ENCODE peak calls at places on chromosome 4, in five cellular contexts. Y is Caco-2, Q is PC-3, L is A549, B is Peyer's patch. G is an unnamed sample.

GRCh38 chr4:25007608-25008007 is 23.1 kb downstream of the LGI2 start:
- DNase-seq in Y (no peak), Q (no peak), L (no peak), B (no peak), G (no peak)

GRCh38 chr4:39032218-39033085 is at the start of gene TMEM156:
- DNase-seq in Y (no peak), Q (peak), L (no peak), B (no peak), G (peak)

GRCh38 chr4:127012549-127012948 is 620.2 kb upstream of the INTU start:
- DNase-seq in Y (no peak), Q (peak), L (no peak), B (no peak), G (peak)

GRCh38 chr4:122798101-122798500 is 28.5 kb upstream of the FGF2 start:
- DNase-seq in Y (peak), Q (no peak), L (peak), B (no peak), G (peak)

GRCh38 chr4:112473985-112474384 is 42.0 kb downstream of the NEUROG2 start:
- DNase-seq in Y (no peak), Q (no peak), L (no peak), B (no peak), G (no peak)

GRCh38 chr4:41454393-41454792 is 83.6 kb upstream of the LIMCH1 start:
- DNase-seq in Y (no peak), Q (no peak), L (no peak), B (no peak), G (peak)

GRCh38 chr4:41178372-41179085 is 35.8 kb downstream of the APBB2 start:
- DNase-seq in Y (no peak), Q (peak), L (no peak), B (no peak), G (peak)

GRCh38 chr4:72375050-72375736 is 193.8 kb downstream of the ADAMTS3 start:
- DNase-seq in Y (no peak), Q (peak), L (no peak), B (no peak), G (peak)

GRCh38 chr4:25523405-25523804 is 132.2 kb upstream of the SLC34A2 start:
- DNase-seq in Y (no peak), Q (peak), L (no peak), B (no peak), G (peak)

GRCh38 chr4:89762311-89762710 is 74.7 kb downstream of the SNCA start:
- DNase-seq in Y (no peak), Q (no peak), L (no peak), B (no peak), G (no peak)

GRCh38 chr4:55359397-55359916 is 13.4 kb downstream of the SRD5A3 start:
- DNase-seq in Y (no peak), Q (no peak), L (no peak), B (no peak), G (peak)

GRCh38 chr4:6761540-6762243 is 20.8 kb upstream of the KIAA0232 start:
- DNase-seq in Y (no peak), Q (no peak), L (no peak), B (peak), G (no peak)

GRCh38 chr4:157806176-157806575 is 366.6 kb downstream of the GASK1B start:
- DNase-seq in Y (no peak), Q (no peak), L (no peak), B (no peak), G (no peak)

GRCh38 chr4:157803441-157804168 is 369.2 kb downstream of the GASK1B start:
- DNase-seq in Y (no peak), Q (no peak), L (no peak), B (no peak), G (no peak)

GRCh38 chr4:157808796-157809408 is 363.9 kb downstream of the GASK1B start:
- DNase-seq in Y (no peak), Q (no peak), L (no peak), B (no peak), G (no peak)

GRCh38 chr4:157804169-157804543 is 368.7 kb downstream of the GASK1B start:
- DNase-seq in Y (peak), Q (no peak), L (no peak), B (no peak), G (no peak)

GRCh38 chr4:157804986-157805385 is 367.8 kb downstream of the GASK1B start:
- DNase-seq in Y (peak), Q (peak), L (no peak), B (no peak), G (peak)
- TF ChIP-seq CTCF in Y (peak), Q (peak), L (no peak), B (no peak), G (no peak)

GRCh38 chr4:165058676-165059075 is 5.0 kb downstream of the TRIM75 start:
- DNase-seq in Y (no peak), Q (no peak), L (no peak), B (no peak), G (no peak)

GRCh38 chr4:165055601-165056000 is 1.9 kb downstream of the TRIM75 start:
- DNase-seq in Y (no peak), Q (no peak), L (no peak), B (no peak), G (no peak)

GRCh38 chr4:165060938-165061337 is 7.3 kb downstream of the TRIM75 start:
- DNase-seq in Y (no peak), Q (peak), L (no peak), B (no peak), G (peak)
- TF ChIP-seq CTCF in Y (peak), Q (peak), L (no peak), B (no peak), G (no peak)

DNA sequence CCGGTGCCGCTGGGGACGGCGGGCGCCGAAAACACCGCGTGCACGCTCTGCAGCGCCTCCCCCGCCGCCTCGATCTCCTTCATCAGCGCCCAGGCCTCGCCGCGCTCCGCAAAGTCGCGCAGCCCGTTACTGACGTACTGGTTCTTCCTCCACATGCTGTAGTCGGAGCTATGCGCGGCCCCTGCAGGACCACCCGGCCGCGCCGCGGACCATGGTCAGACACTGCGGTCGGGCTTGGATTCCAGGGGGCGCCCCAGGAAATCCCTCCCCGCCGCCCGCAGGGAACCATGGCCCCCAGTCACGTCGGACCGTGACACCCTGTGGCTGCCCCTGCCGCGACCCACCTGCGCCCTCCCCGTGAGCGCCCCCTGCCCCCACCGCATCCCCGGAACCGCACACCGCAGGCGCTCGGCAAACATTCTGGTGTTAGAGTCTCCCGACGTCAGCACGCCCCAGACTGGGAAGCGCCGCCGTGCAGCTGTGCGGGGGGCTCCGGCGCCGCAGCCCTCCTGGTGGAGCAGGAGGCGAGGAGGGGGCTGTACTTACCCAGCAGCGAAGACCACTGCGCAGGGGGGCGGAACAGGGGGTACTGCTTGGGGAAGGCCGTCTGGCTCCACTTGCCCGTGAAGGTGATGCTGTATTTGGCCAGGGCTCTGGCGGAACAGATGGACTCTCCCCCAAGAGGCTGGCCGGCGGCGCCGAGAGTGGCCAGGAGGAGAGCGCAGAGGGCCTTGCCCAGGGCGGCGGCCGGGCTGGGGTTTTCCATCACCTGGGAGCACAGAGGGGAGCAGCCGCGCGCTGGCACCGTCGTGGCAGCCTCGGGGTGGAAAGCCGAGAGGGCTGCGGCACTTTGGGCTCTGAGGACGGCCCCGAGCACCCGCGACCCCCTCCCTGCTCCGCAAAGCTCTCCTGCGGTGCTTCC is 816 bp downstream of the SPON2 start:
- DNase-seq in Y (no peak), Q (no peak), L (no peak), B (peak), G (no peak)
- TF ChIP-seq CTCF in Y (no peak), Q (no peak), L (no peak), B (no peak), G (no peak)

GRCh38 chr4:186021461-186022167 is 47.3 kb upstream of the TLR3 start:
- DNase-seq in Y (peak), Q (peak), L (peak), B (no peak), G (peak)
- TF ChIP-seq CTCF in Y (peak), Q (peak), L (peak), B (no peak), G (peak)

G was measured in MCF 10A.